ENCODE peak calls at places on chromosomes 3 and 15, in five cellular contexts. One of them, this sample, is unnamed. For H3K4me1, the result is how much of the 10 kb centered on the place peaks cover.

GRCh38 chr15:77484994-77485393 is 64.3 kb downstream of the HMG20A start:
- DNase-seq in HCT116: no peak
- DNase-seq in endothelial cell of umbilical vein: no peak
- DNase-seq in sigmoid colon: no peak
- DNase-seq in HepG2: no peak
- DNase-seq in this sample: no peak

GRCh38 chr3:51384145-51384729 is 854 bp upstream of the MANF start:
- DNase-seq in HCT116: no peak
- DNase-seq in endothelial cell of umbilical vein: peak
- DNase-seq in sigmoid colon: peak
- DNase-seq in HepG2: no peak
- DNase-seq in this sample: no peak

GRCh38 chr3:142929109-142929508 is 34.4 kb downstream of the PAQR9 start:
- DNase-seq in HCT116: peak
- DNase-seq in endothelial cell of umbilical vein: peak
- DNase-seq in sigmoid colon: no peak
- DNase-seq in HepG2: peak
- DNase-seq in this sample: no peak

GRCh38 chr3:170383567-170383966 is 26.1 kb downstream of the SKIL start:
- DNase-seq in HCT116: no peak
- DNase-seq in endothelial cell of umbilical vein: no peak
- DNase-seq in sigmoid colon: no peak
- DNase-seq in HepG2: no peak
- DNase-seq in this sample: no peak

GRCh38 chr3:17558565-17558964 is 183.9 kb downstream of the TBC1D5 start:
- DNase-seq in HCT116: no peak
- DNase-seq in endothelial cell of umbilical vein: no peak
- DNase-seq in sigmoid colon: no peak
- DNase-seq in HepG2: no peak
- DNase-seq in this sample: no peak

GRCh38 chr3:195407511-195408409 is 35.1 kb downstream of the ACAP2 start:
- DNase-seq in HCT116: no peak
- DNase-seq in endothelial cell of umbilical vein: no peak
- DNase-seq in sigmoid colon: no peak
- DNase-seq in HepG2: no peak
- DNase-seq in this sample: no peak

GRCh38 chr3:30607032-30607833 is 832 bp downstream of the TGFBR2 start:
- DNase-seq in HCT116: no peak
- DNase-seq in endothelial cell of umbilical vein: peak
- DNase-seq in sigmoid colon: peak
- DNase-seq in HepG2: no peak
- DNase-seq in this sample: peak

GRCh38 chr15:77907824-77908751 is 169.4 kb downstream of the TBC1D2B start:
- DNase-seq in HCT116: peak
- DNase-seq in endothelial cell of umbilical vein: no peak
- DNase-seq in sigmoid colon: peak
- DNase-seq in HepG2: peak
- DNase-seq in this sample: no peak

GRCh38 chr15:101088788-101089578 is 162.9 kb downstream of the CHSY1 start:
- DNase-seq in HCT116: peak
- DNase-seq in endothelial cell of umbilical vein: peak
- DNase-seq in sigmoid colon: peak
- DNase-seq in HepG2: peak
- DNase-seq in this sample: peak

GRCh38 chr3:136805795-136806194 is 13.1 kb upstream of the SLC35G2 start:
- DNase-seq in HCT116: no peak
- DNase-seq in endothelial cell of umbilical vein: no peak
- DNase-seq in sigmoid colon: no peak
- DNase-seq in HepG2: no peak
- DNase-seq in this sample: no peak

GRCh38 chr3:126294211-126294801 is 62.9 kb downstream of the KLF15 start:
- DNase-seq in HCT116: no peak
- DNase-seq in endothelial cell of umbilical vein: no peak
- DNase-seq in sigmoid colon: no peak
- DNase-seq in HepG2: no peak
- DNase-seq in this sample: no peak

GRCh38 chr3:130658666-130659065 is 88.0 kb downstream of the PIK3R4 start:
- DNase-seq in HCT116: no peak
- DNase-seq in endothelial cell of umbilical vein: peak
- DNase-seq in sigmoid colon: no peak
- DNase-seq in HepG2: no peak
- DNase-seq in this sample: no peak

GRCh38 chr3:171443211-171443957 is 16.8 kb downstream of the TNIK start:
- DNase-seq in HCT116: no peak
- DNase-seq in endothelial cell of umbilical vein: peak
- DNase-seq in sigmoid colon: no peak
- DNase-seq in HepG2: no peak
- DNase-seq in this sample: no peak

GRCh38 chr3:57484563-57484962 is 59.6 kb downstream of the DNAH12 start:
- DNase-seq in HCT116: no peak
- DNase-seq in endothelial cell of umbilical vein: no peak
- DNase-seq in sigmoid colon: no peak
- DNase-seq in HepG2: no peak
- DNase-seq in this sample: no peak

GRCh38 chr3:149180057-149180573 is 41.5 kb downstream of the CP start:
- DNase-seq in HCT116: peak
- DNase-seq in endothelial cell of umbilical vein: peak
- DNase-seq in sigmoid colon: peak
- DNase-seq in HepG2: peak
- DNase-seq in this sample: peak

GRCh38 chr3:51680196-51680595 is 9.1 kb downstream of the TEX264 start:
- DNase-seq in HCT116: no peak
- DNase-seq in endothelial cell of umbilical vein: no peak
- DNase-seq in sigmoid colon: no peak
- DNase-seq in HepG2: no peak
- DNase-seq in this sample: no peak

GRCh38 chr3:33658971-33659848 is 58.8 kb downstream of the CLASP2 start:
- DNase-seq in HCT116: no peak
- DNase-seq in endothelial cell of umbilical vein: peak
- DNase-seq in sigmoid colon: peak
- DNase-seq in HepG2: peak
- DNase-seq in this sample: peak

GRCh38 chr3:8183627-8184026 is 318.0 kb upstream of the LMCD1 start:
- DNase-seq in HCT116: no peak
- DNase-seq in endothelial cell of umbilical vein: no peak
- DNase-seq in sigmoid colon: no peak
- DNase-seq in HepG2: no peak
- DNase-seq in this sample: no peak

GRCh38 chr15:101702077-101702476 is 22.2 kb downstream of the TARS3 start:
- DNase-seq in HCT116: no peak
- DNase-seq in endothelial cell of umbilical vein: peak
- DNase-seq in sigmoid colon: no peak
- DNase-seq in HepG2: no peak
- DNase-seq in this sample: no peak

GRCh38 chr3:132507657-132508056 is 89.4 kb upstream of the ACKR4 start:
- DNase-seq in HCT116: no peak
- DNase-seq in endothelial cell of umbilical vein: no peak
- DNase-seq in sigmoid colon: no peak
- DNase-seq in HepG2: no peak
- DNase-seq in this sample: no peak

GRCh38 chr3:141336672-141337522 is 31.4 kb upstream of the ZBTB38 start:
- DNase-seq in HCT116: no peak
- DNase-seq in endothelial cell of umbilical vein: no peak
- DNase-seq in sigmoid colon: no peak
- DNase-seq in HepG2: peak
- DNase-seq in this sample: no peak

GRCh38 chr3:53534996-53535395 is 40.6 kb downstream of the CACNA1D start:
- DNase-seq in HCT116: no peak
- DNase-seq in endothelial cell of umbilical vein: no peak
- DNase-seq in sigmoid colon: no peak
- DNase-seq in HepG2: no peak
- DNase-seq in this sample: no peak

GRCh38 chr3:65785065-65785645 is 253.6 kb downstream of the MAGI1 start:
- DNase-seq in HCT116: peak
- DNase-seq in endothelial cell of umbilical vein: peak
- DNase-seq in sigmoid colon: no peak
- DNase-seq in HepG2: peak
- DNase-seq in this sample: no peak

GRCh38 chr15:22262613-22263020 is 182.3 kb downstream of the OR4M2 start:
- DNase-seq in HCT116: no peak
- DNase-seq in endothelial cell of umbilical vein: no peak
- DNase-seq in sigmoid colon: no peak
- DNase-seq in HepG2: no peak
- DNase-seq in this sample: no peak

GRCh38 chr15:64858136-64858535 is 16.4 kb downstream of the PLEKHO2 start:
- DNase-seq in HCT116: no peak
- DNase-seq in endothelial cell of umbilical vein: no peak
- DNase-seq in sigmoid colon: no peak
- DNase-seq in HepG2: no peak
- DNase-seq in this sample: no peak

GRCh38 chr3:114608293-114608692 is 314.5 kb downstream of the TIGIT start:
- DNase-seq in HCT116: no peak
- DNase-seq in endothelial cell of umbilical vein: no peak
- DNase-seq in sigmoid colon: no peak
- DNase-seq in HepG2: no peak
- DNase-seq in this sample: no peak

GRCh38 chr15:81338422-81339007 is 14.6 kb upstream of the STARD5 start:
- DNase-seq in HCT116: peak
- DNase-seq in endothelial cell of umbilical vein: peak
- DNase-seq in sigmoid colon: peak
- DNase-seq in HepG2: no peak
- DNase-seq in this sample: no peak

GRCh38 chr3:33313331-33313730 is 36.1 kb downstream of the FBXL2 start:
- DNase-seq in HCT116: no peak
- DNase-seq in endothelial cell of umbilical vein: no peak
- DNase-seq in sigmoid colon: no peak
- DNase-seq in HepG2: no peak
- DNase-seq in this sample: no peak

DNA sequence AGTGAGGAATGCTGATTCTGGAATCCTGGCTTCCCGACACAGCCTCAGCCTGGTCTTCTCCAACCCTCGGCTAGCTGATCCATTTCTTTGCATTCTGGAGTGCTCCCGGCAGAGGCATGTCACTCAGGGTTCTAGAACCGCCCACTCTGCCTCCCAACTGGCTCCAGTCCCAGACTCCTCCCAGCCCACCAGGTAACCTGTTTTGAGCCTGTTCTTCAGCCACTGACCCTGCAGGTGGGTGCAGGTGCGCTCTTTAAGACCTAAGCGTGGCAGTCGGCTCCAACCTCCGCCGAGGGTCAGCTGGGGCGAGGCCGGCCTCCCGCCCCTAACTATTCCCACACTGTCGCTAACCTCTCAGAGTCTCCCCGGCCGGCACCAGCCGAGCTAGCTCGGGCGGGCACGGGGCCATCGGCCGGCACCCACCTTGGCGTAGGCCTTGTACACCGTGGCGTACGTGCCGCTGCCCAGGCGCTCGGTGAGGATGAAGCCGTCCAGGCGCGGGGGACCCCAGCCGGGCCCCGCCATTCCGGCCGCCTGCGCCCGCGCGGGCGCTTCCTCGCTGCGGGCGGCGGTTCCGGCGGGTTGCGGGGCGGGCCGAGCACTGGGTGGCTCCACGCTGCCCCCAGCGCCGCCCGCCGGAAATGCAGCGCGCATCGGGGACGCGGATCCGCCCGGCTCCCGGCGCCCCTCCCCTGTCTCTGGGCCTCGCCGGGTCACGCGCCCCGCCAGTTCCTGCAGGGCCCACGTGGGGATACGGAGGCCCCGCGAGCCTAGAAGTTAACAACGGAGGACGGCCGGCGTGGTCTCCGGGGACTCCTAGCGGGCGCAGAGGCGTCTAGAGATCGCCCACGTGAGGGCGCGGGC is at the start of gene ULK3:
- DNase-seq in HCT116: peak
- DNase-seq in endothelial cell of umbilical vein: peak
- DNase-seq in sigmoid colon: peak
- DNase-seq in HepG2: peak
- DNase-seq in this sample: peak
- TF ChIP-seq POLR2A in HCT116: peak
- TF ChIP-seq POLR2A in endothelial cell of umbilical vein: peak
- TF ChIP-seq POLR2A in sigmoid colon: no peak
- TF ChIP-seq POLR2A in HepG2: peak
- TF ChIP-seq POLR2A in this sample: no peak

GRCh38 chr3:20064796-20065564 is 24.7 kb downstream of the KAT2B start:
- DNase-seq in HCT116: no peak
- DNase-seq in endothelial cell of umbilical vein: no peak
- DNase-seq in sigmoid colon: no peak
- DNase-seq in HepG2: no peak
- DNase-seq in this sample: no peak

GRCh38 chr3:20062996-20063395 is 22.8 kb downstream of the KAT2B start:
- DNase-seq in HCT116: no peak
- DNase-seq in endothelial cell of umbilical vein: no peak
- DNase-seq in sigmoid colon: no peak
- DNase-seq in HepG2: no peak
- DNase-seq in this sample: no peak

GRCh38 chr3:20066079-20066478 is 25.8 kb downstream of the KAT2B start:
- DNase-seq in HCT116: no peak
- DNase-seq in endothelial cell of umbilical vein: no peak
- DNase-seq in sigmoid colon: no peak
- DNase-seq in HepG2: no peak
- DNase-seq in this sample: no peak

GRCh38 chr3:20066848-20067617 is 26.8 kb downstream of the KAT2B start:
- DNase-seq in HCT116: no peak
- DNase-seq in endothelial cell of umbilical vein: peak
- DNase-seq in sigmoid colon: peak
- DNase-seq in HepG2: no peak
- DNase-seq in this sample: no peak

GRCh38 chr3:20064387-20064786 is 24.1 kb downstream of the KAT2B start:
- DNase-seq in HCT116: no peak
- DNase-seq in endothelial cell of umbilical vein: no peak
- DNase-seq in sigmoid colon: no peak
- DNase-seq in HepG2: no peak
- DNase-seq in this sample: no peak
- H3K4me1 ChIP-seq in HCT116: under half
- H3K4me1 ChIP-seq in endothelial cell of umbilical vein: under half
- H3K4me1 ChIP-seq in sigmoid colon: under half
- H3K4me1 ChIP-seq in HepG2: under half
- H3K4me1 ChIP-seq in this sample: under half

DNA sequence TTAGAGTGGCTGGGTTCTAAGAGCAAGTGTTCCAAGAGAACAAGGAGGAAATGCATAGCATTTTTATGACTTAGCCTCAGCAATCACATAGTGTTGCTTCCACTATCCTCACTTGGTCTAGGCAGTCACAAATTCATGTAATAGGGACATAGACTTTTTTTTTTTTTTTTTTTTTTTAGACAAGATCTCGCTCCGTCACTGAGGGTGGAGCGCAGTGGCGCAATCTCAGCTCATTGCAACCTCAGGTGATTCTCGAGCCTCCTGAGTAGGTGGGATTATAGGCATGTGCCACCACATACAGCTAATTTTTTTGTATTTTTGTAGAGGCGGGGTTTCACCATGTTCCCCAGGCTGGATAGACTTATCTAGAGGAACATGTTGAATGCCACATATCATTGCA is 4.7 kb upstream of the GNB4 start:
- DNase-seq in HCT116: no peak
- DNase-seq in endothelial cell of umbilical vein: no peak
- DNase-seq in sigmoid colon: no peak
- DNase-seq in HepG2: no peak
- DNase-seq in this sample: no peak
- TF ChIP-seq POLR2AphosphoS5 in HCT116: no peak
- TF ChIP-seq POLR2AphosphoS5 in endothelial cell of umbilical vein: no peak
- TF ChIP-seq POLR2AphosphoS5 in sigmoid colon: no peak
- TF ChIP-seq POLR2AphosphoS5 in HepG2: no peak
- TF ChIP-seq POLR2AphosphoS5 in this sample: no peak

DNA sequence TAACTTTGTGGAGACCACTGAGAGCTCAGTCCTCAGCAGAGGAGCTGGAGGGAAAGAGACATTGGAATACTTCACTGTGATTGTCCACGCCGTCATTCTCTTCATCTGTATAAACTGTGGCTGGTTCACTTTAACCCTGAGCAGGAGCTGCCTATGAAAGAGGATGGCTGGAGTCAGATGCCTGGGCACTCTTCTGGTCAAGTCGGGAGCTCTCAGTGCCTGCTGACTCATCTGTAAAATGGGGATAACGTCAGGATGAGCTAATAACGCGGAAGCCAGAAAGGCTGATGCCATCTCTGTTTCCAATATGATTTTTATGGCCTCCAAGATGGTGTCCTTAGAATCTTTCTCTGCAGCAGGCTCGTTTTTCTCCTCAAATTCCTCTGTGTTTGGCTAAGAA is 51.6 kb upstream of the MRPS22 start:
- DNase-seq in HCT116: no peak
- DNase-seq in endothelial cell of umbilical vein: no peak
- DNase-seq in sigmoid colon: no peak
- DNase-seq in HepG2: no peak
- DNase-seq in this sample: no peak
- TF ChIP-seq POLR2A in HCT116: no peak
- TF ChIP-seq POLR2A in endothelial cell of umbilical vein: no peak
- TF ChIP-seq POLR2A in sigmoid colon: no peak
- TF ChIP-seq POLR2A in HepG2: no peak
- TF ChIP-seq POLR2A in this sample: no peak

This sample was measured in breast epithelium.